ENCODE peak calls at places on chromosomes 12 and 14, in six cellular contexts. I is aorta; W is ovary; X is iris pigment epithelial cell; B is mucosa of gallbladder; A is stimulated activated CD4-positive, alpha-beta T cell treated with anti-CD3 and anti-CD28 coated beads, Interleukin-15, amount 100 ng/mL, for 1 hour. F is an unnamed sample.

GRCh38 chr14:23077962-23078361 is 17.0 kb downstream of the ACIN1 start:
- DNase-seq in A (no peak), W (no peak), X (no peak), B (no peak), I (no peak), F (no peak)

GRCh38 chr14:54427914-54428313 is 13.3 kb downstream of the CNIH1 start:
- DNase-seq in W (no peak), X (no peak), I (no peak), A (no peak), B (no peak), F (no peak)

GRCh38 chr14:106823552-106823951 is 1297.2 kb downstream of the TMEM121 start:
- DNase-seq in I (no peak), W (no peak), X (no peak), A (no peak), B (no peak), F (no peak)

GRCh38 chr14:21109377-21110260 is 8.8 kb downstream of the TMEM253 start:
- DNase-seq in B (no peak), A (no peak), I (no peak), X (no peak), W (no peak), F (no peak)

GRCh38 chr12:51531982-51532497 is 59.0 kb upstream of the SCN8A start:
- DNase-seq in W (peak), B (peak), X (peak), I (no peak), A (peak), F (peak)

GRCh38 chr12:123358035-123358434 is 6.6 kb downstream of the SBNO1 start:
- DNase-seq in X (no peak), W (no peak), B (no peak), I (no peak), A (no peak), F (no peak)

GRCh38 chr12:52246720-52247621 is 13.9 kb downstream of the KRT7 start:
- DNase-seq in A (no peak), I (no peak), B (peak), X (no peak), W (no peak), F (no peak)

GRCh38 chr12:94263011-94263786 is 114.8 kb downstream of the PLXNC1 start:
- DNase-seq in I (no peak), B (peak), A (no peak), W (peak), X (no peak), F (no peak)

GRCh38 chr12:28349196-28349595 is 158.9 kb downstream of the CCDC91 start:
- DNase-seq in X (no peak), I (no peak), A (no peak), B (no peak), W (no peak), F (no peak)

GRCh38 chr14:41229824-41230223 is 376.9 kb upstream of the LRFN5 start:
- DNase-seq in I (no peak), B (no peak), X (no peak), A (no peak), W (no peak), F (no peak)

GRCh38 chr12:110165540-110166159 is 41.5 kb downstream of the IFT81 start:
- DNase-seq in A (no peak), B (no peak), X (peak), W (no peak), I (no peak), F (no peak)

GRCh38 chr12:22283006-22283506 is 51.5 kb downstream of the ST8SIA1 start:
- DNase-seq in I (no peak), B (no peak), X (peak), A (no peak), W (no peak), F (no peak)

GRCh38 chr12:95390932-95391331 is 83.0 kb upstream of the METAP2 start:
- DNase-seq in B (no peak), W (no peak), X (no peak), I (no peak), A (no peak), F (no peak)

GRCh38 chr12:96198970-96199369 is 4.8 kb downstream of the ELK3 start:
- DNase-seq in W (no peak), A (no peak), B (no peak), I (no peak), X (peak), F (no peak)

GRCh38 chr14:88838015-88838414 is 13.6 kb downstream of the TTC8 start:
- DNase-seq in W (no peak), I (no peak), A (no peak), B (no peak), X (no peak), F (no peak)

GRCh38 chr12:63302269-63302940 is 151.4 kb upstream of the AVPR1A start:
- DNase-seq in A (no peak), I (no peak), B (no peak), X (peak), W (no peak), F (no peak)

GRCh38 chr14:90087433-90087832 is 25.6 kb downstream of the KCNK13 start:
- DNase-seq in W (no peak), B (peak), I (no peak), X (peak), A (no peak), F (no peak)

GRCh38 chr12:78035913-78036658 is 205.4 kb downstream of the NAV3 start:
- DNase-seq in B (no peak), W (no peak), A (no peak), X (peak), I (no peak), F (no peak)

GRCh38 chr12:99722690-99723486 is 75.3 kb downstream of the GARIN6 start:
- DNase-seq in A (no peak), I (no peak), W (no peak), B (no peak), X (no peak), F (no peak)

F was measured in breast epithelium.